ENCODE peak calls at places on chromosomes 16 and 17, in ten cellular contexts. One of them, this sample, is unnamed.

GRCh38 chr17:2967515-2967914 is 95.9 kb downstream of the OR1D5 start:
- DNase-seq in posterior cingulate gyrus: peak; percentile 69
- DNase-seq in GDM1: no peak
- DNase-seq in thoracic aorta: no peak
- DNase-seq in occipital lobe: no peak
- DNase-seq in activated CD8-positive, alpha-beta memory T cell treated with anti-CD3 and anti-CD28 coated beads for 48 hours: no peak
- DNase-seq in activated naive CD4-positive, alpha-beta T cell treated with anti-CD3 and anti-CD28 coated beads for 36 hours: no peak
- DNase-seq in natural killer cell treated with Interleukin-12 subunit alpha and Interleukin-12 subunit beta and Interleukin-15 and Interleukin-18, amount 100 ng/mL, for 72 hours: no peak
- DNase-seq in frontal cortex: no peak
- DNase-seq in DMS79 treated with DMSO at 0.1 percent for 48 hours: no peak
- DNase-seq in this sample: no peak

GRCh38 chr16:24869033-24869432 is 23.3 kb downstream of the SLC5A11 start:
- DNase-seq in posterior cingulate gyrus: no peak
- DNase-seq in GDM1: no peak
- DNase-seq in thoracic aorta: no peak
- DNase-seq in occipital lobe: no peak
- DNase-seq in activated CD8-positive, alpha-beta memory T cell treated with anti-CD3 and anti-CD28 coated beads for 48 hours: no peak
- DNase-seq in activated naive CD4-positive, alpha-beta T cell treated with anti-CD3 and anti-CD28 coated beads for 36 hours: no peak
- DNase-seq in natural killer cell treated with Interleukin-12 subunit alpha and Interleukin-12 subunit beta and Interleukin-15 and Interleukin-18, amount 100 ng/mL, for 72 hours: no peak
- DNase-seq in frontal cortex: no peak
- DNase-seq in DMS79 treated with DMSO at 0.1 percent for 48 hours: no peak
- DNase-seq in this sample: no peak

GRCh38 chr16:54808890-54809289 is 121.8 kb upstream of the IRX5 start:
- DNase-seq in posterior cingulate gyrus: no peak
- DNase-seq in GDM1: no peak
- DNase-seq in thoracic aorta: no peak
- DNase-seq in occipital lobe: no peak
- DNase-seq in activated CD8-positive, alpha-beta memory T cell treated with anti-CD3 and anti-CD28 coated beads for 48 hours: no peak
- DNase-seq in activated naive CD4-positive, alpha-beta T cell treated with anti-CD3 and anti-CD28 coated beads for 36 hours: no peak
- DNase-seq in natural killer cell treated with Interleukin-12 subunit alpha and Interleukin-12 subunit beta and Interleukin-15 and Interleukin-18, amount 100 ng/mL, for 72 hours: no peak
- DNase-seq in frontal cortex: no peak
- DNase-seq in DMS79 treated with DMSO at 0.1 percent for 48 hours: no peak
- DNase-seq in this sample: no peak

GRCh38 chr16:75262104-75262799 is 10.8 kb upstream of the BCAR1 start:
- DNase-seq in posterior cingulate gyrus: no peak
- DNase-seq in GDM1: no peak
- DNase-seq in thoracic aorta: no peak
- DNase-seq in occipital lobe: no peak
- DNase-seq in activated CD8-positive, alpha-beta memory T cell treated with anti-CD3 and anti-CD28 coated beads for 48 hours: no peak
- DNase-seq in activated naive CD4-positive, alpha-beta T cell treated with anti-CD3 and anti-CD28 coated beads for 36 hours: no peak
- DNase-seq in natural killer cell treated with Interleukin-12 subunit alpha and Interleukin-12 subunit beta and Interleukin-15 and Interleukin-18, amount 100 ng/mL, for 72 hours: no peak
- DNase-seq in frontal cortex: no peak
- DNase-seq in DMS79 treated with DMSO at 0.1 percent for 48 hours: no peak
- DNase-seq in this sample: no peak

GRCh38 chr17:58337126-58337599 is 8.6 kb upstream of the TSPOAP1 start:
- DNase-seq in posterior cingulate gyrus: peak; percentile 62
- DNase-seq in GDM1: peak; percentile 50
- DNase-seq in thoracic aorta: no peak
- DNase-seq in occipital lobe: no peak
- DNase-seq in activated CD8-positive, alpha-beta memory T cell treated with anti-CD3 and anti-CD28 coated beads for 48 hours: no peak
- DNase-seq in activated naive CD4-positive, alpha-beta T cell treated with anti-CD3 and anti-CD28 coated beads for 36 hours: peak; percentile 78
- DNase-seq in natural killer cell treated with Interleukin-12 subunit alpha and Interleukin-12 subunit beta and Interleukin-15 and Interleukin-18, amount 100 ng/mL, for 72 hours: peak; percentile 73
- DNase-seq in frontal cortex: no peak
- DNase-seq in DMS79 treated with DMSO at 0.1 percent for 48 hours: no peak
- DNase-seq in this sample: no peak

GRCh38 chr17:74165811-74166365 is 37.6 kb upstream of the RPL38 start:
- DNase-seq in posterior cingulate gyrus: no peak
- DNase-seq in GDM1: no peak
- DNase-seq in thoracic aorta: no peak
- DNase-seq in occipital lobe: no peak
- DNase-seq in activated CD8-positive, alpha-beta memory T cell treated with anti-CD3 and anti-CD28 coated beads for 48 hours: no peak
- DNase-seq in activated naive CD4-positive, alpha-beta T cell treated with anti-CD3 and anti-CD28 coated beads for 36 hours: no peak
- DNase-seq in natural killer cell treated with Interleukin-12 subunit alpha and Interleukin-12 subunit beta and Interleukin-15 and Interleukin-18, amount 100 ng/mL, for 72 hours: no peak
- DNase-seq in frontal cortex: no peak
- DNase-seq in DMS79 treated with DMSO at 0.1 percent for 48 hours: no peak
- DNase-seq in this sample: no peak

GRCh38 chr16:55711959-55712876 is 56.4 kb downstream of the SLC6A2 start:
- DNase-seq in posterior cingulate gyrus: peak; percentile 91
- DNase-seq in GDM1: no peak
- DNase-seq in thoracic aorta: no peak
- DNase-seq in occipital lobe: no peak
- DNase-seq in activated CD8-positive, alpha-beta memory T cell treated with anti-CD3 and anti-CD28 coated beads for 48 hours: peak; percentile 39
- DNase-seq in activated naive CD4-positive, alpha-beta T cell treated with anti-CD3 and anti-CD28 coated beads for 36 hours: peak; percentile 74
- DNase-seq in natural killer cell treated with Interleukin-12 subunit alpha and Interleukin-12 subunit beta and Interleukin-15 and Interleukin-18, amount 100 ng/mL, for 72 hours: no peak
- DNase-seq in frontal cortex: no peak
- DNase-seq in DMS79 treated with DMSO at 0.1 percent for 48 hours: peak; percentile 27
- DNase-seq in this sample: no peak

GRCh38 chr17:79843917-79844815 is 4.9 kb upstream of the CBX4 start:
- DNase-seq in posterior cingulate gyrus: peak; percentile 91
- DNase-seq in GDM1: no peak
- DNase-seq in thoracic aorta: no peak
- DNase-seq in occipital lobe: no peak
- DNase-seq in activated CD8-positive, alpha-beta memory T cell treated with anti-CD3 and anti-CD28 coated beads for 48 hours: no peak
- DNase-seq in activated naive CD4-positive, alpha-beta T cell treated with anti-CD3 and anti-CD28 coated beads for 36 hours: no peak
- DNase-seq in natural killer cell treated with Interleukin-12 subunit alpha and Interleukin-12 subunit beta and Interleukin-15 and Interleukin-18, amount 100 ng/mL, for 72 hours: no peak
- DNase-seq in frontal cortex: peak; percentile 82
- DNase-seq in DMS79 treated with DMSO at 0.1 percent for 48 hours: no peak
- DNase-seq in this sample: no peak

GRCh38 chr16:1159325-1159972 is 6.5 kb downstream of the CACNA1H start:
- DNase-seq in posterior cingulate gyrus: no peak
- DNase-seq in GDM1: no peak
- DNase-seq in thoracic aorta: no peak
- DNase-seq in occipital lobe: no peak
- DNase-seq in activated CD8-positive, alpha-beta memory T cell treated with anti-CD3 and anti-CD28 coated beads for 48 hours: no peak
- DNase-seq in activated naive CD4-positive, alpha-beta T cell treated with anti-CD3 and anti-CD28 coated beads for 36 hours: no peak
- DNase-seq in natural killer cell treated with Interleukin-12 subunit alpha and Interleukin-12 subunit beta and Interleukin-15 and Interleukin-18, amount 100 ng/mL, for 72 hours: no peak
- DNase-seq in frontal cortex: no peak
- DNase-seq in DMS79 treated with DMSO at 0.1 percent for 48 hours: no peak
- DNase-seq in this sample: no peak

GRCh38 chr16:81537721-81538561 is 93.3 kb downstream of the CMIP start:
- DNase-seq in posterior cingulate gyrus: peak; percentile 46
- DNase-seq in GDM1: no peak
- DNase-seq in thoracic aorta: no peak
- DNase-seq in occipital lobe: no peak
- DNase-seq in activated CD8-positive, alpha-beta memory T cell treated with anti-CD3 and anti-CD28 coated beads for 48 hours: no peak
- DNase-seq in activated naive CD4-positive, alpha-beta T cell treated with anti-CD3 and anti-CD28 coated beads for 36 hours: no peak
- DNase-seq in natural killer cell treated with Interleukin-12 subunit alpha and Interleukin-12 subunit beta and Interleukin-15 and Interleukin-18, amount 100 ng/mL, for 72 hours: no peak
- DNase-seq in frontal cortex: no peak
- DNase-seq in DMS79 treated with DMSO at 0.1 percent for 48 hours: no peak
- DNase-seq in this sample: no peak

GRCh38 chr16:30651124-30652004 is 604 bp downstream of the PRR14 start:
- DNase-seq in posterior cingulate gyrus: peak; percentile 93
- DNase-seq in GDM1: peak; percentile 59
- DNase-seq in thoracic aorta: no peak
- DNase-seq in occipital lobe: no peak
- DNase-seq in activated CD8-positive, alpha-beta memory T cell treated with anti-CD3 and anti-CD28 coated beads for 48 hours: peak; percentile 55
- DNase-seq in activated naive CD4-positive, alpha-beta T cell treated with anti-CD3 and anti-CD28 coated beads for 36 hours: peak; percentile 84
- DNase-seq in natural killer cell treated with Interleukin-12 subunit alpha and Interleukin-12 subunit beta and Interleukin-15 and Interleukin-18, amount 100 ng/mL, for 72 hours: peak; percentile 92
- DNase-seq in frontal cortex: peak; percentile 77
- DNase-seq in DMS79 treated with DMSO at 0.1 percent for 48 hours: peak; percentile 25
- DNase-seq in this sample: no peak

GRCh38 chr17:50219345-50219744 is 17.9 kb upstream of the COL1A1 start:
- DNase-seq in posterior cingulate gyrus: no peak
- DNase-seq in GDM1: no peak
- DNase-seq in thoracic aorta: no peak
- DNase-seq in occipital lobe: no peak
- DNase-seq in activated CD8-positive, alpha-beta memory T cell treated with anti-CD3 and anti-CD28 coated beads for 48 hours: no peak
- DNase-seq in activated naive CD4-positive, alpha-beta T cell treated with anti-CD3 and anti-CD28 coated beads for 36 hours: no peak
- DNase-seq in natural killer cell treated with Interleukin-12 subunit alpha and Interleukin-12 subunit beta and Interleukin-15 and Interleukin-18, amount 100 ng/mL, for 72 hours: no peak
- DNase-seq in frontal cortex: no peak
- DNase-seq in DMS79 treated with DMSO at 0.1 percent for 48 hours: no peak
- DNase-seq in this sample: no peak

GRCh38 chr17:6381052-6381451 is 53.9 kb downstream of the AIPL1 start:
- DNase-seq in posterior cingulate gyrus: no peak
- DNase-seq in GDM1: no peak
- DNase-seq in thoracic aorta: no peak
- DNase-seq in occipital lobe: no peak
- DNase-seq in activated CD8-positive, alpha-beta memory T cell treated with anti-CD3 and anti-CD28 coated beads for 48 hours: no peak
- DNase-seq in activated naive CD4-positive, alpha-beta T cell treated with anti-CD3 and anti-CD28 coated beads for 36 hours: no peak
- DNase-seq in natural killer cell treated with Interleukin-12 subunit alpha and Interleukin-12 subunit beta and Interleukin-15 and Interleukin-18, amount 100 ng/mL, for 72 hours: no peak
- DNase-seq in frontal cortex: no peak
- DNase-seq in DMS79 treated with DMSO at 0.1 percent for 48 hours: no peak
- DNase-seq in this sample: no peak

GRCh38 chr16:68382296-68382718 is 66.0 kb downstream of the SMPD3 start:
- DNase-seq in posterior cingulate gyrus: peak; percentile 49
- DNase-seq in GDM1: no peak
- DNase-seq in thoracic aorta: no peak
- DNase-seq in occipital lobe: no peak
- DNase-seq in activated CD8-positive, alpha-beta memory T cell treated with anti-CD3 and anti-CD28 coated beads for 48 hours: no peak
- DNase-seq in activated naive CD4-positive, alpha-beta T cell treated with anti-CD3 and anti-CD28 coated beads for 36 hours: peak; percentile 31
- DNase-seq in natural killer cell treated with Interleukin-12 subunit alpha and Interleukin-12 subunit beta and Interleukin-15 and Interleukin-18, amount 100 ng/mL, for 72 hours: no peak
- DNase-seq in frontal cortex: no peak
- DNase-seq in DMS79 treated with DMSO at 0.1 percent for 48 hours: no peak
- DNase-seq in this sample: no peak

GRCh38 chr16:4924593-4925378 is 12.2 kb downstream of the PPL start:
- DNase-seq in posterior cingulate gyrus: no peak
- DNase-seq in GDM1: no peak
- DNase-seq in thoracic aorta: no peak
- DNase-seq in occipital lobe: no peak
- DNase-seq in activated CD8-positive, alpha-beta memory T cell treated with anti-CD3 and anti-CD28 coated beads for 48 hours: no peak
- DNase-seq in activated naive CD4-positive, alpha-beta T cell treated with anti-CD3 and anti-CD28 coated beads for 36 hours: no peak
- DNase-seq in natural killer cell treated with Interleukin-12 subunit alpha and Interleukin-12 subunit beta and Interleukin-15 and Interleukin-18, amount 100 ng/mL, for 72 hours: peak; percentile 55
- DNase-seq in frontal cortex: no peak
- DNase-seq in DMS79 treated with DMSO at 0.1 percent for 48 hours: peak; percentile 37
- DNase-seq in this sample: no peak

GRCh38 chr16:16798504-16798903 is 419.6 kb downstream of the NPIPA7 start:
- DNase-seq in posterior cingulate gyrus: no peak
- DNase-seq in GDM1: no peak
- DNase-seq in thoracic aorta: no peak
- DNase-seq in occipital lobe: no peak
- DNase-seq in activated CD8-positive, alpha-beta memory T cell treated with anti-CD3 and anti-CD28 coated beads for 48 hours: no peak
- DNase-seq in activated naive CD4-positive, alpha-beta T cell treated with anti-CD3 and anti-CD28 coated beads for 36 hours: no peak
- DNase-seq in natural killer cell treated with Interleukin-12 subunit alpha and Interleukin-12 subunit beta and Interleukin-15 and Interleukin-18, amount 100 ng/mL, for 72 hours: no peak
- DNase-seq in frontal cortex: no peak
- DNase-seq in DMS79 treated with DMSO at 0.1 percent for 48 hours: no peak
- DNase-seq in this sample: no peak

GRCh38 chr17:32699247-32699646 is 177.7 kb downstream of the MYO1D start:
- DNase-seq in posterior cingulate gyrus: no peak
- DNase-seq in GDM1: no peak
- DNase-seq in thoracic aorta: no peak
- DNase-seq in occipital lobe: no peak
- DNase-seq in activated CD8-positive, alpha-beta memory T cell treated with anti-CD3 and anti-CD28 coated beads for 48 hours: no peak
- DNase-seq in activated naive CD4-positive, alpha-beta T cell treated with anti-CD3 and anti-CD28 coated beads for 36 hours: no peak
- DNase-seq in natural killer cell treated with Interleukin-12 subunit alpha and Interleukin-12 subunit beta and Interleukin-15 and Interleukin-18, amount 100 ng/mL, for 72 hours: no peak
- DNase-seq in frontal cortex: no peak
- DNase-seq in DMS79 treated with DMSO at 0.1 percent for 48 hours: no peak
- DNase-seq in this sample: no peak

GRCh38 chr17:76492989-76493501 is 8.2 kb downstream of the RHBDF2 start:
- DNase-seq in posterior cingulate gyrus: peak; percentile 90
- DNase-seq in GDM1: peak; percentile 79
- DNase-seq in thoracic aorta: no peak
- DNase-seq in occipital lobe: no peak
- DNase-seq in activated CD8-positive, alpha-beta memory T cell treated with anti-CD3 and anti-CD28 coated beads for 48 hours: no peak
- DNase-seq in activated naive CD4-positive, alpha-beta T cell treated with anti-CD3 and anti-CD28 coated beads for 36 hours: peak; percentile 83
- DNase-seq in natural killer cell treated with Interleukin-12 subunit alpha and Interleukin-12 subunit beta and Interleukin-15 and Interleukin-18, amount 100 ng/mL, for 72 hours: peak; percentile 96
- DNase-seq in frontal cortex: no peak
- DNase-seq in DMS79 treated with DMSO at 0.1 percent for 48 hours: peak; percentile 1
- DNase-seq in this sample: no peak

GRCh38 chr16:2846511-2847310 is 11.3 kb downstream of the PRSS22 start:
- DNase-seq in posterior cingulate gyrus: no peak
- DNase-seq in GDM1: no peak
- DNase-seq in thoracic aorta: no peak
- DNase-seq in occipital lobe: no peak
- DNase-seq in activated CD8-positive, alpha-beta memory T cell treated with anti-CD3 and anti-CD28 coated beads for 48 hours: no peak
- DNase-seq in activated naive CD4-positive, alpha-beta T cell treated with anti-CD3 and anti-CD28 coated beads for 36 hours: no peak
- DNase-seq in natural killer cell treated with Interleukin-12 subunit alpha and Interleukin-12 subunit beta and Interleukin-15 and Interleukin-18, amount 100 ng/mL, for 72 hours: peak; percentile 59
- DNase-seq in frontal cortex: no peak
- DNase-seq in DMS79 treated with DMSO at 0.1 percent for 48 hours: no peak
- DNase-seq in this sample: no peak

GRCh38 chr17:59668816-59669215 is 38.4 kb downstream of the PTRH2 start:
- DNase-seq in posterior cingulate gyrus: no peak
- DNase-seq in GDM1: no peak
- DNase-seq in thoracic aorta: no peak
- DNase-seq in occipital lobe: no peak
- DNase-seq in activated CD8-positive, alpha-beta memory T cell treated with anti-CD3 and anti-CD28 coated beads for 48 hours: no peak
- DNase-seq in activated naive CD4-positive, alpha-beta T cell treated with anti-CD3 and anti-CD28 coated beads for 36 hours: no peak
- DNase-seq in natural killer cell treated with Interleukin-12 subunit alpha and Interleukin-12 subunit beta and Interleukin-15 and Interleukin-18, amount 100 ng/mL, for 72 hours: no peak
- DNase-seq in frontal cortex: no peak
- DNase-seq in DMS79 treated with DMSO at 0.1 percent for 48 hours: no peak
- DNase-seq in this sample: no peak

GRCh38 chr16:81939164-81940067 is 71.9 kb downstream of the SDR42E1 start:
- DNase-seq in posterior cingulate gyrus: no peak
- DNase-seq in GDM1: no peak
- DNase-seq in thoracic aorta: no peak
- DNase-seq in occipital lobe: no peak
- DNase-seq in activated CD8-positive, alpha-beta memory T cell treated with anti-CD3 and anti-CD28 coated beads for 48 hours: no peak
- DNase-seq in activated naive CD4-positive, alpha-beta T cell treated with anti-CD3 and anti-CD28 coated beads for 36 hours: no peak
- DNase-seq in natural killer cell treated with Interleukin-12 subunit alpha and Interleukin-12 subunit beta and Interleukin-15 and Interleukin-18, amount 100 ng/mL, for 72 hours: no peak
- DNase-seq in frontal cortex: no peak
- DNase-seq in DMS79 treated with DMSO at 0.1 percent for 48 hours: no peak
- DNase-seq in this sample: no peak

GRCh38 chr17:55426851-55427586 is 5.4 kb upstream of the MMD start:
- DNase-seq in posterior cingulate gyrus: no peak
- DNase-seq in GDM1: no peak
- DNase-seq in thoracic aorta: no peak
- DNase-seq in occipital lobe: no peak
- DNase-seq in activated CD8-positive, alpha-beta memory T cell treated with anti-CD3 and anti-CD28 coated beads for 48 hours: no peak
- DNase-seq in activated naive CD4-positive, alpha-beta T cell treated with anti-CD3 and anti-CD28 coated beads for 36 hours: no peak
- DNase-seq in natural killer cell treated with Interleukin-12 subunit alpha and Interleukin-12 subunit beta and Interleukin-15 and Interleukin-18, amount 100 ng/mL, for 72 hours: no peak
- DNase-seq in frontal cortex: no peak
- DNase-seq in DMS79 treated with DMSO at 0.1 percent for 48 hours: no peak
- DNase-seq in this sample: no peak

GRCh38 chr17:76585048-76585648 is 512 bp downstream of the ST6GALNAC2 start:
- DNase-seq in posterior cingulate gyrus: peak; percentile 83
- DNase-seq in GDM1: no peak
- DNase-seq in thoracic aorta: no peak
- DNase-seq in occipital lobe: no peak
- DNase-seq in activated CD8-positive, alpha-beta memory T cell treated with anti-CD3 and anti-CD28 coated beads for 48 hours: no peak
- DNase-seq in activated naive CD4-positive, alpha-beta T cell treated with anti-CD3 and anti-CD28 coated beads for 36 hours: peak; percentile 16
- DNase-seq in natural killer cell treated with Interleukin-12 subunit alpha and Interleukin-12 subunit beta and Interleukin-15 and Interleukin-18, amount 100 ng/mL, for 72 hours: no peak
- DNase-seq in frontal cortex: no peak
- DNase-seq in DMS79 treated with DMSO at 0.1 percent for 48 hours: no peak
- DNase-seq in this sample: no peak

GRCh38 chr16:78259883-78260282 is 160.4 kb downstream of the WWOX start:
- DNase-seq in posterior cingulate gyrus: no peak
- DNase-seq in GDM1: no peak
- DNase-seq in thoracic aorta: no peak
- DNase-seq in occipital lobe: no peak
- DNase-seq in activated CD8-positive, alpha-beta memory T cell treated with anti-CD3 and anti-CD28 coated beads for 48 hours: no peak
- DNase-seq in activated naive CD4-positive, alpha-beta T cell treated with anti-CD3 and anti-CD28 coated beads for 36 hours: no peak
- DNase-seq in natural killer cell treated with Interleukin-12 subunit alpha and Interleukin-12 subunit beta and Interleukin-15 and Interleukin-18, amount 100 ng/mL, for 72 hours: no peak
- DNase-seq in frontal cortex: no peak
- DNase-seq in DMS79 treated with DMSO at 0.1 percent for 48 hours: no peak
- DNase-seq in this sample: no peak

GRCh38 chr17:75207760-75208159 is 2.3 kb downstream of the NUP85 start:
- DNase-seq in posterior cingulate gyrus: peak; percentile 16
- DNase-seq in GDM1: no peak
- DNase-seq in thoracic aorta: no peak
- DNase-seq in occipital lobe: no peak
- DNase-seq in activated CD8-positive, alpha-beta memory T cell treated with anti-CD3 and anti-CD28 coated beads for 48 hours: no peak
- DNase-seq in activated naive CD4-positive, alpha-beta T cell treated with anti-CD3 and anti-CD28 coated beads for 36 hours: no peak
- DNase-seq in natural killer cell treated with Interleukin-12 subunit alpha and Interleukin-12 subunit beta and Interleukin-15 and Interleukin-18, amount 100 ng/mL, for 72 hours: no peak
- DNase-seq in frontal cortex: no peak
- DNase-seq in DMS79 treated with DMSO at 0.1 percent for 48 hours: no peak
- DNase-seq in this sample: no peak

GRCh38 chr16:72999541-73000019 is 48.3 kb downstream of the ZFHX3 start:
- DNase-seq in posterior cingulate gyrus: no peak
- DNase-seq in GDM1: no peak
- DNase-seq in thoracic aorta: no peak
- DNase-seq in occipital lobe: no peak
- DNase-seq in activated CD8-positive, alpha-beta memory T cell treated with anti-CD3 and anti-CD28 coated beads for 48 hours: no peak
- DNase-seq in activated naive CD4-positive, alpha-beta T cell treated with anti-CD3 and anti-CD28 coated beads for 36 hours: no peak
- DNase-seq in natural killer cell treated with Interleukin-12 subunit alpha and Interleukin-12 subunit beta and Interleukin-15 and Interleukin-18, amount 100 ng/mL, for 72 hours: no peak
- DNase-seq in frontal cortex: no peak
- DNase-seq in DMS79 treated with DMSO at 0.1 percent for 48 hours: peak; percentile 59
- DNase-seq in this sample: no peak

GRCh38 chr17:18139949-18140348 is 31.4 kb downstream of the MYO15A start:
- DNase-seq in posterior cingulate gyrus: no peak
- DNase-seq in GDM1: no peak
- DNase-seq in thoracic aorta: no peak
- DNase-seq in occipital lobe: no peak
- DNase-seq in activated CD8-positive, alpha-beta memory T cell treated with anti-CD3 and anti-CD28 coated beads for 48 hours: no peak
- DNase-seq in activated naive CD4-positive, alpha-beta T cell treated with anti-CD3 and anti-CD28 coated beads for 36 hours: no peak
- DNase-seq in natural killer cell treated with Interleukin-12 subunit alpha and Interleukin-12 subunit beta and Interleukin-15 and Interleukin-18, amount 100 ng/mL, for 72 hours: no peak
- DNase-seq in frontal cortex: no peak
- DNase-seq in DMS79 treated with DMSO at 0.1 percent for 48 hours: no peak
- DNase-seq in this sample: no peak

GRCh38 chr17:31427684-31428083 is 36.2 kb downstream of the RAB11FIP4 start:
- DNase-seq in posterior cingulate gyrus: peak; percentile 84
- DNase-seq in GDM1: no peak
- DNase-seq in thoracic aorta: no peak
- DNase-seq in occipital lobe: no peak
- DNase-seq in activated CD8-positive, alpha-beta memory T cell treated with anti-CD3 and anti-CD28 coated beads for 48 hours: no peak
- DNase-seq in activated naive CD4-positive, alpha-beta T cell treated with anti-CD3 and anti-CD28 coated beads for 36 hours: no peak
- DNase-seq in natural killer cell treated with Interleukin-12 subunit alpha and Interleukin-12 subunit beta and Interleukin-15 and Interleukin-18, amount 100 ng/mL, for 72 hours: no peak
- DNase-seq in frontal cortex: no peak
- DNase-seq in DMS79 treated with DMSO at 0.1 percent for 48 hours: no peak
- DNase-seq in this sample: no peak

This sample was measured in cerebellar nuclear complex.